ENCODE peak calls at places on chromosomes 16 and 17, in four cellular contexts. U is Peyer's patch, A is IMR-90, S is tibial nerve. L is an unnamed sample. For H3K4me1, the result is how much of the 10 kb centered on the place peaks cover.

GRCh38 chr16:48367443-48368049 is 17.7 kb downstream of the SIAH1 start:
- DNase-seq in S (no peak), A (no peak), U (no peak), L (no peak)

GRCh38 chr17:49577978-49578893 is 2.6 kb downstream of the NXPH3 start:
- DNase-seq in U (peak), S (no peak), A (no peak), L (no peak)

GRCh38 chr17:38982858-38983746 is 15.9 kb upstream of the FBXO47 start:
- DNase-seq in S (no peak), U (no peak), A (peak), L (peak)

GRCh38 chr17:71974051-71974450 is 146.8 kb upstream of the SOX9 start:
- DNase-seq in U (no peak), S (no peak), A (no peak), L (no peak)

GRCh38 chr17:56929362-56929969 is 15.6 kb upstream of the TRIM25 start:
- DNase-seq in S (no peak), U (no peak), A (no peak), L (no peak)

GRCh38 chr17:77534137-77534536 is 393.4 kb downstream of the SEC14L1 start:
- DNase-seq in U (no peak), A (no peak), S (no peak), L (no peak)

GRCh38 chr17:7946441-7946840 is 14.4 kb downstream of the CNTROB start:
- DNase-seq in U (no peak), A (no peak), S (no peak), L (no peak)

GRCh38 chr17:37701424-37702020 is 43.3 kb downstream of the HNF1B start:
- DNase-seq in U (no peak), A (no peak), S (no peak), L (peak)

GRCh38 chr17:30600830-30601494 is 123.8 kb downstream of the GOSR1 start:
- DNase-seq in S (no peak), U (no peak), A (peak), L (peak)

GRCh38 chr17:45785373-45786193 is 1.5 kb downstream of the CRHR1 start:
- DNase-seq in U (no peak), A (no peak), S (no peak), L (no peak)

GRCh38 chr17:7323731-7324437 is 5.3 kb downstream of the NEURL4 start:
- DNase-seq in U (peak), S (no peak), A (peak), L (no peak)

GRCh38 chr16:55955845-55956244 is 80.7 kb upstream of the CES5A start:
- DNase-seq in A (no peak), U (no peak), S (no peak), L (no peak)

GRCh38 chr17:4499431-4500187 is 928 bp downstream of the SPNS2 start:
- DNase-seq in A (no peak), U (no peak), S (no peak), L (no peak)

GRCh38 chr16:66740010-66740409 is 11.4 kb downstream of the DYNC1LI2 start:
- DNase-seq in A (peak), S (no peak), U (no peak), L (no peak)

GRCh38 chr16:29978564-29979270 is 5.0 kb downstream of the TAOK2 start:
- DNase-seq in U (no peak), A (no peak), S (no peak), L (no peak)

DNA sequence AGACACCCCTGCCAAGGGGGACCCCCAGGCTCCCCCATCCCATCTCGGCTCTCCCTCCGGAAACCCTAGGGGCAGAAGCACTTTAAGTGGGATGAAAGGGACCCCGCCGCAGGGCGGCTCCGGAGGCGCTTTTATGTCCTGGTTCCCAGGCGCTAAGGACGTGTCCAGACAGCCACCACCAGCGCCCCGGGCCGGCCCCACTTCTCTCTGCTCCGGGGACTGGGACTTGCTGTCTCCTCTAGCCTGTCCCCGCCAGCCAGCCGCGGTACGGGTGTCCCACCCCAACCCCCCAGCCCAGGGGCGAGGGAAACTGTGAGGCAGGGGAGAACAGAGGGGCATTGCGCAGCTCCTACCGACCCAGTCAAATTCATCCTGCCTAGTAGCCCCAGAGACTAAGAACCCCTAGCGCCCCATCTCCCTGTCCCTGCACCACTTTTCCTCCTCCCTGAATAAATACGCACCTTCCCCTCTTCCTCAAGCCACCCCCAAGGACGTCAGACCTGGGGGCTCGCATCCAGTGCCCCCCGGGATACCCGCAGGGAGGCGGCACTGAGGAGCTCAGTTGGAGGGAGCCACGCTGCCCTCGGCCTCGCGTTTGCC is 4.1 kb downstream of the SP6 start:
- DNase-seq in A (no peak), S (no peak), U (no peak), L (no peak)
- H3K4me3 ChIP-seq in A (no peak), S (no peak), U (no peak), L (no peak)

DNA sequence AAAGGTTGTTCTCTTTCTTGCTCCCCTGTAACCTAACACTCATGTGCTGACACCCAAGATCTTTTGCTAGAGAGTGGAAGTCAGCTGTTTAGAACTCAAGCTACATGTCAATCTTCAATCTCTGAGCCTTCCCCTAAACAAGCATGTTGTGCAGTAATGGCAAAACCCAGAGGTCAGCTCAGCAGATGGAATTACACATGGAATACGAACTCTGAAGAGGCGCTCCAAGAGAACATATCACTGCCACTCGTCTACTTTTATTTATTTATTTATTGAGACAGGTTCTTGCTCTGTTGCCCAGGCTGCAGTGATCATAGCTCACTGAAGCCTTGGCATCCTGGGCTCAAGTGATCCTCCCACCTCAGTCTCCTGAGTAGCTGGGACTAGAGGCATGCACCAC is 32.6 kb downstream of the RNF157 start:
- DNase-seq in A (no peak), U (no peak), S (no peak), L (no peak)
- H3K27ac ChIP-seq in A (no peak), U (no peak), S (no peak), L (no peak)

GRCh38 chr17:34252890-34253525 is 2.1 kb upstream of the CCL2 start:
- DNase-seq in A (no peak), S (no peak), U (no peak), L (no peak)
- H3K4me1 ChIP-seq in A (half or more), S (half or more), U (under half), L (half or more)

GRCh38 chr16:28157768-28158535 is 53.8 kb downstream of the XPO6 start:
- DNase-seq in S (no peak), A (peak), U (no peak), L (no peak)
- H3K4me3 ChIP-seq in S (no peak), A (no peak), U (no peak), L (no peak)

GRCh38 chr16:89923640-89924297 is 627 bp downstream of the TUBB3 start:
- DNase-seq in A (no peak), S (no peak), U (peak), L (peak)

GRCh38 chr16:89924298-89924924 is 1.3 kb downstream of the TUBB3 start:
- DNase-seq in S (no peak), U (peak), A (peak), L (no peak)

GRCh38 chr16:89922884-89923639 is at the start of gene TUBB3:
- DNase-seq in S (no peak), U (peak), A (peak), L (peak)

GRCh38 chr16:89925596-89926079 is 2.5 kb downstream of the TUBB3 start:
- DNase-seq in A (no peak), U (no peak), S (no peak), L (no peak)

DNA sequence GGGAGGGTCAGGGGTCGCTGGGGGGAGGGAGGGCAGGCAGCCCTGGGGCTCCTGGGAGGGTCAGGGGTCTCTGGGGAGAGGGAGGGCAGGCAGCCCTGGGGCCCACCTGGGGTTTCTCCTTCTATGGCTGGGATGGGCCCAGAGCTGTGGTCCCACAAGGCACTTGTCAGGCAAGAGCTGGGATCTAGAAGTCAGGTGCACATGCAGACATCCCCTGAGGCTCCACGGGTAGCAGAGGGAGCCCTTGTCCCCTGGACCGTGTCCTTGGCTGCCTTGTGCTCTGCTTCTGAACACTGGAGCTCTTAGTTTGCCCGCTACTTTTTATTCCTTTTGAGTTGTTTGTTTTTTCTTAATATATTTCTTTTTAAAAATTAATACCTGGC is 1.8 kb downstream of the TUBB3 start:
- DNase-seq in A (no peak), S (no peak), U (no peak), L (no peak)
- H3K27ac ChIP-seq in A (no peak), S (no peak), U (no peak), L (no peak)

L was measured in tibial artery.